ENCODE peak calls at places on chromosome 6, in nine cellular contexts. O is A549, F is lower leg skin, U is spleen, J is endothelial cell of umbilical vein, N is breast epithelium, X is uterus, Z is body of pancreas, M is HCT116. P is an unnamed sample.
A peak's percentile ranks its signal among the peaks of the same experiment; 100 is the strongest.

GRCh38 chr6:141488466-141488865 is 644.3 kb upstream of the GJE1 start:
- DNase-seq in U (no peak), J (peak; percentile 34), M (no peak), N (no peak), F (no peak), X (no peak), O (no peak), Z (no peak), P (no peak)

GRCh38 chr6:111105578-111105977 is 18.3 kb downstream of the SLC16A10 start:
- DNase-seq in U (no peak), M (peak; percentile 68), J (peak; percentile 51), O (peak; percentile 14), Z (peak; percentile 78), F (peak; percentile 88), X (peak; percentile 17), N (peak; percentile 72), P (peak; percentile 90)

GRCh38 chr6:108132863-108133262 is 33.0 kb upstream of the NR2E1 start:
- DNase-seq in F (no peak), X (no peak), M (no peak), N (no peak), Z (no peak), O (no peak), J (no peak), U (no peak), P (no peak)

GRCh38 chr6:44004136-44004535 is 123.1 kb downstream of the MRPL14 start:
- DNase-seq in M (no peak), Z (no peak), F (no peak), O (no peak), U (no peak), X (no peak), J (no peak), N (no peak), P (no peak)

GRCh38 chr6:113828984-113829701 is 28.0 kb upstream of the MARCKS start:
- DNase-seq in N (no peak), M (no peak), Z (no peak), X (no peak), F (no peak), O (no peak), U (no peak), J (no peak), P (no peak)

GRCh38 chr6:2861071-2861821 is 19.6 kb upstream of the SERPINB1 start:
- DNase-seq in F (no peak), X (no peak), J (no peak), O (no peak), M (no peak), Z (no peak), U (no peak), N (no peak), P (no peak)

GRCh38 chr6:116229287-116229913 is 24.5 kb downstream of the TSPYL4 start:
- DNase-seq in X (peak; percentile 87), F (peak; percentile 91), J (peak; percentile 58), U (no peak), O (no peak), M (peak; percentile 31), N (no peak), Z (peak; percentile 45), P (peak; percentile 27)

GRCh38 chr6:118825661-118826060 is 68.3 kb upstream of the ASF1A start:
- DNase-seq in J (no peak), U (no peak), F (no peak), N (no peak), O (no peak), Z (no peak), M (no peak), X (no peak), P (peak; percentile 83)

GRCh38 chr6:30508890-30509736 is 19.8 kb downstream of the HLA-E start:
- DNase-seq in J (peak; percentile 28), Z (no peak), M (no peak), U (no peak), X (no peak), F (peak; percentile 49), N (no peak), O (no peak), P (no peak)

GRCh38 chr6:16129623-16130243 is 847 bp downstream of the MYLIP start:
- DNase-seq in F (peak; percentile 89), N (no peak), J (peak; percentile 52), M (no peak), X (peak; percentile 36), O (peak; percentile 5), Z (peak; percentile 41), U (no peak), P (peak; percentile 77)

GRCh38 chr6:45300776-45301175 is 27.4 kb upstream of the RUNX2 start:
- DNase-seq in U (no peak), Z (no peak), F (no peak), X (no peak), O (no peak), N (no peak), M (no peak), J (no peak), P (no peak)

GRCh38 chr6:129748212-129748900 is 38.4 kb upstream of the ARHGAP18 start:
- DNase-seq in M (peak; percentile 90), F (no peak), O (no peak), U (peak; percentile 66), Z (no peak), N (no peak), J (peak; percentile 28), X (peak; percentile 54), P (peak; percentile 67)

GRCh38 chr6:87653074-87653962 is 48.7 kb downstream of the AKIRIN2 start:
- DNase-seq in X (no peak), J (no peak), F (no peak), Z (no peak), N (no peak), U (no peak), O (no peak), M (no peak), P (no peak)

GRCh38 chr6:125149256-125150144 is 4.1 kb upstream of the TPD52L1 start:
- DNase-seq in U (no peak), O (no peak), N (no peak), F (no peak), M (no peak), X (no peak), J (no peak), Z (no peak), P (no peak)

GRCh38 chr6:61622601-61623000 is 663.4 kb downstream of the KHDRBS2 start:
- DNase-seq in J (no peak), Z (no peak), O (no peak), M (no peak), N (no peak), U (no peak), X (no peak), F (no peak), P (no peak)

GRCh38 chr6:45845546-45845945 is 170.1 kb downstream of the CLIC5 start:
- DNase-seq in U (no peak), X (no peak), N (no peak), J (no peak), M (no peak), O (no peak), Z (no peak), F (no peak), P (no peak)

GRCh38 chr6:28907394-28907793 is 16.4 kb downstream of the TRIM27 start:
- DNase-seq in Z (no peak), M (no peak), N (no peak), O (no peak), X (no peak), U (no peak), J (no peak), F (no peak), P (no peak)

GRCh38 chr6:73452107-73452461 is at the start of gene CGAS:
- DNase-seq in O (peak; percentile 35), J (peak; percentile 60), X (peak; percentile 62), U (peak; percentile 96), M (no peak), Z (peak; percentile 59), F (peak; percentile 94), N (peak; percentile 56), P (peak; percentile 78)
- TF ChIP-seq POLR2A in O (peak; percentile 61), J (peak; percentile 26), X (no peak), U (peak; percentile 60), M (no peak), Z (peak; percentile 53), F (peak; percentile 16), N (peak; percentile 9), P (peak; percentile 72)

DNA sequence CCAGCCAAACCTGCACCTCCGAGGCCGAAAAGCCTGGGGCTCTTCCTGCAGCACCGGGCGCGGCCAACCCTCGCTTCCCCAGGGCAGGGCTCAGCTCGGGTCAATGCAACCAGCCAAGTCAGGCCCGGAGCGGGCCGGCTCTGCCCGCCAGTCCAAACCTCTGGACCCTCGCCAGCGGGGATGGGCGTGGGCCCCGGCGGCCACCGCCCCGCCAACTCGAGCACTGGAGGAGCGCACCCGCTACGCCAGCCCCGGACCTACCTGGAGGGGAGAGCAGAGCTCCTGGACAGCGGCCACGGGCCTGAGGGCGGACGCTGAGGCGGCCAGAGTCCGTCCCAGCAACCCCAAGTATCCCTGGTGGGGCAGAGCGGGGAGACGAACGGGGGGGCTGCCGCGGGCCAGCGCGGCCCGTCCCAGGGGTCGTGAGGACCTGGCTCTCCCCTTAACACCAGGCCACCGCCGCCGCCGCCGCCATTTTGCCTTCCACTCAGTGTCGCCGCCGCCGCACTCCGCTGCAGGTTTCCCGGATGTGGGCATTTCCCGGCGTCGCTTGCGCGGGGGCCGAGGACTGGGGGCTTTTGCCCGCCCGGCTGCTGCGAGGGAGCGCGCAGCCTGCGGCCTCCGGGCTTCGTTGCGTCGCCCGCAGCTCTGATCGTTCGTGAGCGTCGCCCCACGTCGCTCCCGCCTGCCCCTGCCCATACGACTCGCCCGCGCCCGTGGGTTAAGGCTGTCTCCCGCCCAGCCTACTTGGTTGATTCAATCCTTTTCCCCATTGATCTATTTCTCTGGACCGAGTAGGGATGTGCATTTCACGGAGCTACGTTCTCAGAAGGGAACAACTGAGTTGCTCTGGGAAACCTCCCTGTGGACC is at the start of gene LATS1:
- DNase-seq in F (peak; percentile 98), Z (peak; percentile 93), O (peak; percentile 66), X (peak; percentile 90), U (peak; percentile 98), J (peak; percentile 84), N (peak; percentile 92), M (peak; percentile 43), P (peak; percentile 96)
- TF ChIP-seq POLR2A in F (no peak), Z (peak; percentile 91), O (peak; percentile 97), X (peak; percentile 79), U (peak; percentile 60), J (peak; percentile 98), N (peak; percentile 69), M (peak; percentile 91), P (peak; percentile 89)

GRCh38 chr6:167093922-167094432 is 28.9 kb upstream of the CCR6 start:
- DNase-seq in X (no peak), N (no peak), F (no peak), Z (no peak), O (no peak), M (no peak), J (no peak), U (peak; percentile 94), P (no peak)
- TF ChIP-seq POLR2A in X (no peak), N (no peak), F (no peak), Z (no peak), O (no peak), M (no peak), J (no peak), U (peak; percentile 51), P (no peak)

DNA sequence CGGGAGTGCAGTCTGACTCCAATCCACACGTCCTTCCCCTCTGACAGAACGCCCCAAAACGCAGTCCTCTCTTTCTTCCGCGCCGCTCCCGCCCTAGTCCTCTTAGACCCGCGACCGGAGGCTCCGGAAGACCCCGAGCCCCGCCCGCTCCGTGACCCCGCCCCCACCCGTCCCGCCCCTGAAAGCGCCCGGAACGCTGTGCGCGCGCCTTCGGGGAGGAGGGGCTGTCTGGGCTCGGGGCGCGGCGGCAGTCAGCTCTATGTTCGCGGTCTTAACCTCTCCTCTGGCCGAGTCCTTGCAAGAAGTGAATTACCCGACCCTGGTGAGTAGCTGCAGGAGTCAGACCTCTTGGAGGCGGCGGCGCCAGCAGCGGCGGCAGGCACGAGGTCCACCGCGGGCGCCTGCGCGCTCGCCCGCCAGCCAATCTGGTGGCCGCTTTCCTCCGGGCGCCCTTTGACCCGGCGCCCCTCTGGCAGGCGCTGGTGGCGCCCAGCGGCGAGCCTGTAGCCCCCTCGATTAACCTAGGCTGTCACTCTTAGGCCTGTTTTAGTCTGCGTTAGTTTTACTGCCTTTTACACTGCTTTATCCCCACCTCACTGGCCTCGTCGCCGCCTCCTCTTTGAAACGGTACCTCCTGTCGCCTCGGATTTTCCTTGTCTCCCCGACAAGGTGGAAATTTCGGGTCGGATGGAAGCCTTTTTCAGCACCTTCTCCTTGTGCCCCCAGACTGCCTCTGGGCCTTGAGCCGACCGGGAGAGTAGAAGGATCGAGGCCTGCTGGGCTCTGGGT is at the start of gene MANEA:
- DNase-seq in N (peak; percentile 61), J (peak; percentile 84), U (peak; percentile 95), Z (peak; percentile 70), O (peak; percentile 38), M (peak; percentile 57), F (peak; percentile 94), X (peak; percentile 83), P (peak; percentile 88)
- TF ChIP-seq POLR2A in N (no peak), J (peak; percentile 77), U (peak; percentile 64), Z (peak; percentile 59), O (peak; percentile 21), M (peak; percentile 70), F (no peak), X (peak; percentile 56), P (peak; percentile 53)